ENCODE peak calls at places on chromosome 11, in seven cellular contexts. R is upper lobe of right lung, O is astrocyte of the spinal cord, L is AG04450, N is RWPE2, C is AG09309, Z is cardiac muscle cell. D is an unnamed sample.

GRCh38 chr11:121777056-121777455 is 324.3 kb upstream of the SORL1-AS1 start:
- DNase-seq in L (no peak), N (no peak), O (no peak), Z (no peak), C (no peak), R (no peak), D (no peak)

GRCh38 chr11:83054001-83054400 is 17.7 kb downstream of the RAB30 start:
- DNase-seq in Z (no peak), C (no peak), N (no peak), L (no peak), R (no peak), O (no peak), D (no peak)

GRCh38 chr11:30346068-30346688 is 23.3 kb downstream of the ARL14EP start:
- DNase-seq in N (no peak), R (no peak), O (peak), C (no peak), L (peak), Z (peak), D (peak)

GRCh38 chr11:20453657-20454316 is 66.3 kb downstream of the PRMT3 start:
- DNase-seq in R (no peak), L (no peak), O (no peak), C (no peak), N (no peak), Z (no peak), D (no peak)

GRCh38 chr11:18259259-18259658 is 6.8 kb upstream of the SAA1 start:
- DNase-seq in C (no peak), Z (no peak), O (no peak), R (no peak), N (no peak), L (no peak), D (no peak)

GRCh38 chr11:63503492-63503891 is 2.4 kb upstream of the LGALS12 start:
- DNase-seq in C (no peak), N (no peak), O (no peak), R (no peak), L (no peak), Z (no peak), D (no peak)

GRCh38 chr11:46120361-46120710 is 918 bp downstream of the PHF21A start:
- DNase-seq in R (peak), C (no peak), L (no peak), O (no peak), N (no peak), Z (peak), D (no peak)

GRCh38 chr11:8090756-8091155 is 9.7 kb downstream of the TUB start:
- DNase-seq in N (no peak), R (no peak), O (no peak), L (no peak), Z (peak), C (no peak), D (no peak)

GRCh38 chr11:106331163-106331562 is 253.7 kb downstream of the AASDHPPT start:
- DNase-seq in N (no peak), L (no peak), Z (no peak), O (peak), C (no peak), R (no peak), D (no peak)

GRCh38 chr11:68632802-68633201 is 51.5 kb upstream of the GAL start:
- DNase-seq in Z (peak), C (peak), R (no peak), L (peak), O (peak), N (no peak), D (peak)

GRCh38 chr11:134727636-134728035 is 315.6 kb upstream of the B3GAT1 start:
- DNase-seq in L (no peak), N (no peak), O (no peak), R (no peak), C (no peak), Z (no peak), D (no peak)

GRCh38 chr11:128521697-128522062 is 65.7 kb downstream of the ETS1 start:
- DNase-seq in Z (no peak), R (peak), O (peak), C (no peak), N (no peak), L (no peak), D (no peak)

GRCh38 chr11:15038963-15039362 is 34.4 kb upstream of the CALCB start:
- DNase-seq in O (no peak), L (no peak), N (no peak), Z (peak), C (no peak), R (no peak), D (no peak)

GRCh38 chr11:129143335-129143734 is 48.8 kb downstream of the ARHGAP32 start:
- DNase-seq in Z (no peak), L (peak), C (peak), N (peak), O (peak), R (peak), D (peak)

GRCh38 chr11:44621140-44621681 is 55.7 kb downstream of the CD82 start:
- DNase-seq in N (no peak), L (no peak), O (peak), C (no peak), Z (peak), R (peak), D (no peak)
- H3K4me3 ChIP-seq in N (no peak), L (no peak), O (no peak), C (no peak), Z (no peak), R (no peak), D (no peak)

GRCh38 chr11:56782167-56782847 is 33.8 kb upstream of the OR9G4 start:
- DNase-seq in L (no peak), Z (no peak), C (no peak), N (no peak), R (no peak), O (no peak), D (no peak)

GRCh38 chr11:56783448-56784041 is 35.0 kb upstream of the OR9G4 start:
- DNase-seq in N (no peak), Z (peak), C (peak), O (peak), R (no peak), L (peak), D (peak)
- TF ChIP-seq CTCF in N (peak), Z (peak), C (peak), O (peak), R (peak), L (peak), D (peak)

DNA sequence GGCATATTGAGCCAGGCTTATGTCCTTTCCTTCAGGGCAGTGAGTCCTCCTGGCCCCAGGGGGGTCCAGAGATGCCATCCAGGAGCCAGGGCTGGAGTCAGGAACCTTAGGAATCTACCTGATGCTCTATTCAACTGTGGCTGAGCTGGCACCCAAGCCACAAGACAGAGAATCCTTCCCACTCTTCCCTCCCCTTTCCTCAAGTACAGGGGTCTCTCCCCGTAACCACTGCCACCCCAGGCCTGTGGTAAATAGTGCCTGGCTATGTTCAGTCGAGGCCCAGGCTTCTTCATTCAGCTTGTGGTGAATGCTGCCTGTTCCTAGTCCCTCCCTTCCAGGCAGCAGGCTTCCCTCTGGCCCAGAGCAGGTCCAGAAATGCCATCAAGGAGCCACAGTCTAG is 45.5 kb upstream of the THY1 start:
- DNase-seq in Z (no peak), L (no peak), O (no peak), N (no peak), R (no peak), C (no peak), D (no peak)
- H3K4me3 ChIP-seq in Z (no peak), L (no peak), O (no peak), N (no peak), R (no peak), C (no peak), D (no peak)

GRCh38 chr11:61545341-61545740 is 35.5 kb downstream of the SYT7 start:
- DNase-seq in N (no peak), R (no peak), Z (no peak), L (no peak), O (no peak), C (no peak), D (no peak)
- TF ChIP-seq CTCF in N (no peak), R (peak), Z (peak), L (peak), O (peak), C (peak), D (peak)

GRCh38 chr11:73344191-73344607 is 32.0 kb upstream of the RELT start:
- DNase-seq in O (no peak), L (no peak), C (no peak), N (no peak), R (no peak), Z (no peak), D (no peak)

GRCh38 chr11:73342633-73343032 is 33.6 kb upstream of the RELT start:
- DNase-seq in Z (peak), R (no peak), C (no peak), O (no peak), N (no peak), L (no peak), D (no peak)

GRCh38 chr11:73340164-73340563 is 32.1 kb downstream of the ARHGEF17 start:
- DNase-seq in N (no peak), C (no peak), O (no peak), L (no peak), R (no peak), Z (no peak), D (no peak)

GRCh38 chr11:73345481-73346147 is 30.6 kb upstream of the RELT start:
- DNase-seq in Z (no peak), L (no peak), C (no peak), R (no peak), N (no peak), O (no peak), D (no peak)

DNA sequence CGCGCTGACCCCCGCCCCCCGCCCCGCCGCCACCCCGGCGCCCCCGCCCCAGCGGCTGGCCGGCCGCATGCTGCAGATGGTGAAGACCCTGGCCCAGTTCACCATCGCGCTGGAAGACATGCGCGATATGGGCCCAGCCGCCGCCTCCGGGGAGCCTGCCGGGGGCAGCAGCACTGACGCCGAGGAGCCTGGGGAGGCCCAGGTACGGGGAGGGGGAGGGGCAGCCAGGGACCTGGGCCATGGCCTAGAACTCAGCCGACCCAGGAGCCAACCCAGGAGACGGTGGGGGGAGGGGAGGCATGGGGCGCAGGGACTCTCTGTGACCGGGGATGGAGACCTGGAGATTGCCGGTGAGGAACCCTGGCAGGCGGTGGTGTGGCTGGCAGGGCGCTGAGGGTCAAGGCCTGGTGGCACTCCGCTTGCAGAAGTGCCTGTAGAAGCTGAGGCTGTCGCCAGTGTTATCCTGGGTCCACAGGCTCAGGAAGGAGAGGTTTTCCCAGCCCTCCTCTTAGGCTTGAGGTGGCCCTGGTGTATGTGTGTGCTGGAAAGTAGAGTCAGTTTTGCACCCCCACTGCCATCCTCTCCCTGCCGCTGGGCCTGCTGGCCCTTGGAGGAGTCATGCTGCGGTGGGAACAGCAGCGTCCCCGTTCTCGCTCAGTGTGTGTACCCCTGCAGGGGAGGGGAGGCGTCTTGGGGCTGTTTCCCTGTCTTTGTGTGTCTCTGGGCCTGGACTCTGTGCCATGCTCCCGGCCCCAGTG is 32.9 kb upstream of the RELT start:
- DNase-seq in C (no peak), O (no peak), Z (no peak), R (no peak), N (no peak), L (no peak), D (no peak)
- H3K4me3 ChIP-seq in C (no peak), O (no peak), Z (peak), R (peak), N (no peak), L (no peak), D (no peak)

GRCh38 chr11:35802221-35802620 is 139.6 kb downstream of the TRIM44 start:
- DNase-seq in C (no peak), R (no peak), N (no peak), Z (no peak), O (no peak), L (no peak), D (no peak)

GRCh38 chr11:35798423-35798822 is 135.8 kb downstream of the TRIM44 start:
- DNase-seq in C (no peak), O (no peak), L (no peak), N (no peak), Z (no peak), R (no peak), D (no peak)

GRCh38 chr11:35798983-35799382 is 136.4 kb downstream of the TRIM44 start:
- DNase-seq in R (no peak), C (no peak), Z (no peak), L (no peak), N (no peak), O (no peak), D (no peak)

GRCh38 chr11:35800970-35801953 is 138.7 kb downstream of the TRIM44 start:
- DNase-seq in R (no peak), N (no peak), Z (no peak), L (no peak), O (peak), C (no peak), D (no peak)

DNA sequence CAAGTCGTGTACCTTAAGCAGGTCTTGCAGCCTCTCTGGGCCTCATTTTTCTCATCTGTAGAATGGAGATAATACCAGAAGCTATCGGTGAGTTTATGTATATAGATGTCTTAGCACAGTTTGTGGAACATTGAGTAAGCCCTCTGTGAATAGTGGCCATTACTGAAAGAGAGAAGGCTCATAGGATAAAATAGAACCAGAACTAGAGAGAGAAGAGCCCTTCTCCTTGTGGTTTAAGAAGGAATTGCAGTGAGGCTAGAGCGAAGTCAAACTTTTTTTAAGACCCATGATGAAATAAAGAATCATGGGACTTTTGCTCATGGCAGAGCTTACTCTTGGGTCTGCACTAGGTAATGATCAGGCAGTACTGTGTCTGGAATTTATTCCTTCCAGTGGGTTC is 137.1 kb downstream of the TRIM44 start:
- DNase-seq in L (no peak), O (no peak), N (no peak), Z (no peak), R (no peak), C (no peak), D (no peak)
- TF ChIP-seq CTCF in L (no peak), O (no peak), N (peak), Z (peak), R (peak), C (no peak), D (peak)

GRCh38 chr11:1750481-1750839 is at the start of gene IFITM10:
- DNase-seq in O (no peak), C (no peak), N (peak), R (no peak), Z (no peak), L (no peak), D (no peak)
- H3K4me3 ChIP-seq in O (peak), C (peak), N (peak), R (no peak), Z (no peak), L (no peak), D (peak)

GRCh38 chr11:766106-766940 is 11.0 kb downstream of the GATD1 start:
- DNase-seq in R (no peak), Z (no peak), L (no peak), N (no peak), C (no peak), O (no peak), D (no peak)
- TF ChIP-seq CTCF in R (no peak), Z (no peak), L (no peak), N (no peak), C (no peak), O (no peak), D (no peak)

GRCh38 chr11:1757861-1758610 is 5.7 kb downstream of the CTSD start:
- DNase-seq in C (no peak), O (no peak), Z (no peak), L (no peak), N (no peak), R (peak), D (no peak)

GRCh38 chr11:1755344-1756023 is 5.1 kb upstream of the IFITM10 start:
- DNase-seq in R (peak), N (no peak), C (no peak), O (no peak), L (no peak), Z (peak), D (no peak)

GRCh38 chr11:1756024-1756561 is 5.7 kb upstream of the IFITM10 start:
- DNase-seq in C (no peak), L (no peak), N (no peak), Z (no peak), R (peak), O (no peak), D (no peak)

GRCh38 chr11:1758611-1759150 is 5.0 kb downstream of the CTSD start:
- DNase-seq in N (no peak), O (no peak), Z (no peak), L (no peak), C (no peak), R (peak), D (no peak)

DNA sequence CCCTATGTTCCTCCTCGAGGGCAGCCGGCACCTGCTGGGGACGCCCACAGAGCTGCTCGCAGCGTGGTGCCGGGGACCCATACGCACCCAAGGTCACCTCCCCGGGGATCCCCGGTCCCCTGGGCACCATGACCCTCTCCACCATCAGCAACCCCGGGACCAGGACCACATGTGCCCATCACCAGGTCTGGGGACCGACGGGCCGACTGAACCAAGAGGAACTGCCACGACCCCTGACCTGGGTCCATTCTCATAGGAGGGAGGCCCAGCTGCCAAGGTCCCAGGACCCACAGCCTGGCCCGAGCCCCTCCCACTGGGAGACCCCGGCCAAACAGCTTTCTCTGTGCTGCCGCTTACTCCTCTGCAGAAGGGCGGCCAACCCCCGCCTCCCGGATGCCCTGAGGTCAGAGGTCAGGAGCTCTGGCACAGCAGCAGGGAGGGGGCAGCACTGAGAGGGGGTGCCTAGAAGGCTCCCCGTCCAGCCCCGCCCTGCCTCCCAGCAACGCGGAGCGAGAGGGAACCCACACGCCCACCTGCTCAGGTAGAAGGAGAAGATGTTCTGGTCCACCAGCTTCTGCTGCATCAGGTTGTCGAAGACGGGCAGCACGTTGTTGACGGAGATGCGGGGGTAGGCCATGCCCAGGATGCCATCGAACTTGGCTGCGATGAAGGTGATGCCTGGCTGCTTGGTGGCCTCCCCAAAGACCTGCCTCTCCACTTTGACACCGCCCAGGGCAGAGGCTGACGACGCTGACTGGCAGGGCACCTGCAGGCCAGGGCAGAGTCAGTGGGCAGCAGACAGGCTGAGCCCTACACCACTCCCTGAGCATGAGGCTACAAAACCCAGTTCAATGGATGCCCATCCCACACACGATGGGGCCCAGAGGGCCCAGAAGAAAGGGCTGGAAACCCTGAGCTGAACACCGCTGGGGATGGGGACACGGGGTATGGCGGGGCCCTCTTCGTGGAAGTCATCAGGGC is 6.6 kb downstream of the CTSD start:
- DNase-seq in N (no peak), O (no peak), L (no peak), R (peak), C (no peak), Z (no peak), D (no peak)
- H3K4me3 ChIP-seq in N (no peak), O (no peak), L (no peak), R (peak), C (no peak), Z (no peak), D (no peak)

D was measured in astrocyte of the cerebellum.